ENCODE peak calls at places on chromosomes 1 and 21, in eight cellular contexts. P is fibroblast of lung; W is CD8-positive, alpha-beta memory T cell; D is CD4-positive, alpha-beta memory T cell; E is A549; K is upper lobe of left lung; A is lower lobe of right lung; I is CD8-positive, alpha-beta T cell. V is an unnamed sample.

GRCh38 chr1:228276901-228277490 is 69.2 kb downstream of the OBSCN start:
- DNase-seq in P (no peak), W (no peak), D (no peak), E (no peak), K (no peak), A (peak; percentile 45), I (no peak), V (no peak)

GRCh38 chr1:17250601-17251000 is 1.7 kb downstream of the PADI3 start:
- DNase-seq in P (no peak), W (no peak), D (no peak), E (peak; percentile 82), K (peak; percentile 31), A (no peak), I (no peak), V (no peak)

GRCh38 chr1:23561076-23561812 is 1.9 kb upstream of the ID3 start:
- DNase-seq in P (peak; percentile 36), W (no peak), D (no peak), E (no peak), K (no peak), A (peak; percentile 0), I (no peak), V (no peak)

GRCh38 chr1:244341455-244342450 is 110.0 kb downstream of the ADSS2 start:
- DNase-seq in P (peak; percentile 58), W (peak; percentile 60), D (no peak), E (peak; percentile 73), K (peak; percentile 40), A (no peak), I (no peak), V (no peak)

GRCh38 chr1:167488786-167489185 is 29.5 kb downstream of the CD247 start:
- DNase-seq in P (no peak), W (no peak), D (no peak), E (no peak), K (peak; percentile 40), A (no peak), I (no peak), V (no peak)

GRCh38 chr1:197399691-197400521 is 131.9 kb downstream of the CRB1 start:
- DNase-seq in P (peak; percentile 50), W (no peak), D (peak; percentile 36), E (peak; percentile 69), K (no peak), A (no peak), I (no peak), V (no peak)

GRCh38 chr1:144551543-144552424 is 40.9 kb upstream of the PPIAL4F start:
- DNase-seq in P (peak; percentile 95), W (peak; percentile 84), D (peak; percentile 73), E (peak; percentile 97), K (peak; percentile 82), A (peak; percentile 82), I (peak; percentile 65), V (no peak)

GRCh38 chr1:247740721-247741120 is 2.3 kb downstream of the OR14K1 start:
- DNase-seq in P (peak; percentile 11), W (no peak), D (no peak), E (no peak), K (no peak), A (no peak), I (no peak), V (no peak)

GRCh38 chr1:93824869-93825268 is 54.1 kb downstream of the DNTTIP2 start:
- DNase-seq in P (peak; percentile 56), W (no peak), D (no peak), E (no peak), K (no peak), A (no peak), I (no peak), V (no peak)

GRCh38 chr1:84300991-84301758 is at the start of gene SAMD13:
- DNase-seq in P (peak; percentile 79), W (peak; percentile 65), D (peak; percentile 47), E (peak; percentile 70), K (peak; percentile 68), A (peak; percentile 55), I (peak; percentile 64), V (no peak)

GRCh38 chr1:187624812-187625542 is 796.2 kb downstream of the PLA2G4A start:
- DNase-seq in P (no peak), W (no peak), D (no peak), E (no peak), K (no peak), A (no peak), I (no peak), V (no peak)

GRCh38 chr1:196403803-196404690 is 204.2 kb downstream of the KCNT2 start:
- DNase-seq in P (peak; percentile 97), W (no peak), D (no peak), E (no peak), K (no peak), A (no peak), I (no peak), V (no peak)

GRCh38 chr1:117665523-117666274 is 59.9 kb downstream of the TENT5C start:
- DNase-seq in P (no peak), W (no peak), D (no peak), E (no peak), K (no peak), A (no peak), I (no peak), V (no peak)

GRCh38 chr1:27659497-27660299 is 12.3 kb downstream of the IFI6 start:
- DNase-seq in P (peak; percentile 79), W (peak; percentile 92), D (peak; percentile 82), E (peak; percentile 79), K (peak; percentile 96), A (peak; percentile 95), I (peak; percentile 84), V (peak; percentile 71)

GRCh38 chr1:161834967-161835366 is 68.8 kb downstream of the ATF6 start:
- DNase-seq in P (peak; percentile 28), W (no peak), D (no peak), E (no peak), K (no peak), A (no peak), I (no peak), V (no peak)

GRCh38 chr1:48084826-48085225 is 87.6 kb upstream of the TRABD2B start:
- DNase-seq in P (no peak), W (no peak), D (no peak), E (no peak), K (no peak), A (no peak), I (no peak), V (no peak)

GRCh38 chr1:241639653-241640148 is 468 bp downstream of the CHML start:
- DNase-seq in P (peak; percentile 41), W (peak; percentile 54), D (no peak), E (peak; percentile 67), K (peak; percentile 36), A (peak; percentile 77), I (peak; percentile 12), V (no peak)

GRCh38 chr21:44089001-44089911 is 17.9 kb upstream of the PWP2 start:
- DNase-seq in P (no peak), W (peak; percentile 66), D (peak; percentile 72), E (no peak), K (no peak), A (no peak), I (peak; percentile 56), V (no peak)

DNA sequence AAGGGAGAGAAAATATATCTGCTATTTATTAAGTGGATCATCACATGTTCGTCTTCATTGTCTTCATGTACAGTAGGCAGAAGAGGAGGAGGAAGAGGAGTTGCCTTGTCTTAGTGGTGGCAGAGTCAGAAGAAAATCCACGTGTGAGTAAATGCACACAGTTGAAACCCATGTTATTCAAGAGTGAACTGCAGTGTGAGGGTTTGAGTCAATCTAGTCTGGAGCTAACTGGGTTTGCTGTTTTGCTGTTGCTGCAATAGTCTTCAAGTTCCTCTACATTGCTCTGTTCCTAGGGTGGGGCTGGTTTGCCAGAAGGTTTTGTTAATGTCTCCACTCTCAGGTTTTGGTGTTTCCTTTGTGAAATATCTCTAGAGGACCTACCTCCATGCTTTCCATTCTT is 3.1 kb upstream of the CD1A start:
- DNase-seq in P (no peak), W (no peak), D (no peak), E (no peak), K (no peak), A (no peak), I (no peak), V (no peak)
- H3K4me1 ChIP-seq in P (no peaks in the 10 kb centered on the region), W (peaks cover 24% of the 10 kb centered on the region), D (peaks cover 25% of the 10 kb centered on the region), E (no peaks in the 10 kb centered on the region), K (peaks cover 4% of the 10 kb centered on the region), A (peaks cover 6% of the 10 kb centered on the region), I (peaks cover 19% of the 10 kb centered on the region), V (no peaks in the 10 kb centered on the region)

GRCh38 chr21:9763306-9763705 is 758.1 kb upstream of the TPTE start:
- DNase-seq in P (no peak), W (no peak), D (no peak), E (no peak), K (no peak), A (no peak), I (no peak), V (no peak)

GRCh38 chr21:9772348-9772672 is 749.1 kb upstream of the TPTE start:
- DNase-seq in P (no peak), W (no peak), D (no peak), E (no peak), K (no peak), A (no peak), I (no peak), V (no peak)

GRCh38 chr21:9763807-9764206 is 757.6 kb upstream of the TPTE start:
- DNase-seq in P (no peak), W (no peak), D (no peak), E (no peak), K (no peak), A (no peak), I (no peak), V (no peak)

GRCh38 chr21:9767592-9768375 is 753.6 kb upstream of the TPTE start:
- DNase-seq in P (no peak), W (no peak), D (no peak), E (no peak), K (no peak), A (no peak), I (no peak), V (no peak)
- H3K9me3 ChIP-seq in P (peaks cover 5% of the 10 kb centered on the region), W (no peaks in the 10 kb centered on the region), D (no peaks in the 10 kb centered on the region), E (no peaks in the 10 kb centered on the region), K (peaks cover 3% of the 10 kb centered on the region), A (peaks cover 13% of the 10 kb centered on the region), I (peaks cover 7% of the 10 kb centered on the region), V (peaks cover 21% of the 10 kb centered on the region)

GRCh38 chr1:220881918-220882891 is 3.0 kb downstream of the HLX start:
- DNase-seq in P (no peak), W (no peak), D (no peak), E (no peak), K (peak; percentile 53), A (no peak), I (no peak), V (no peak)
- H3K4me1 ChIP-seq in P (peaks cover 13% of the 10 kb centered on the region), W (peaks cover 18% of the 10 kb centered on the region), D (peaks cover 31% of the 10 kb centered on the region), E (peaks cover 18% of the 10 kb centered on the region), K (peaks cover 29% of the 10 kb centered on the region), A (peaks cover 42% of the 10 kb centered on the region), I (peaks cover 19% of the 10 kb centered on the region), V (peaks cover 70% of the 10 kb centered on the region)

GRCh38 chr21:45581322-45581712 is 39.1 kb upstream of the SLC19A1 start:
- DNase-seq in P (no peak), W (no peak), D (no peak), E (no peak), K (no peak), A (peak; percentile 37), I (no peak), V (no peak)

GRCh38 chr21:45586289-45586858 is 44.1 kb upstream of the SLC19A1 start:
- DNase-seq in P (no peak), W (no peak), D (no peak), E (no peak), K (no peak), A (no peak), I (no peak), V (no peak)

GRCh38 chr21:45584786-45585185 is 42.5 kb upstream of the SLC19A1 start:
- DNase-seq in P (no peak), W (peak; percentile 20), D (no peak), E (no peak), K (peak; percentile 28), A (peak; percentile 38), I (no peak), V (no peak)

GRCh38 chr21:45582128-45582527 is 39.9 kb upstream of the SLC19A1 start:
- DNase-seq in P (no peak), W (no peak), D (no peak), E (no peak), K (no peak), A (peak; percentile 37), I (no peak), V (no peak)

GRCh38 chr21:45583831-45584509 is 41.7 kb upstream of the SLC19A1 start:
- DNase-seq in P (no peak), W (peak; percentile 7), D (no peak), E (no peak), K (peak; percentile 28), A (peak; percentile 14), I (no peak), V (no peak)
- H3K9me3 ChIP-seq in P (no peaks in the 10 kb centered on the region), W (peaks cover 13% of the 10 kb centered on the region), D (peaks cover 7% of the 10 kb centered on the region), E (peaks cover 29% of the 10 kb centered on the region), K (peaks cover 15% of the 10 kb centered on the region), A (peaks cover 18% of the 10 kb centered on the region), I (peaks cover 7% of the 10 kb centered on the region), V (peaks cover 11% of the 10 kb centered on the region)